ENCODE peak calls at places on chromosomes 7 and 10, in five cellular contexts. One of them, this sample, is unnamed.

GRCh38 chr10:31745612-31746376 is 182.8 kb downstream of the ARHGAP12 start:
- DNase-seq in fibroblast of mammary gland: peak; percentile 98
- DNase-seq in MM.1S: no peak
- DNase-seq in endodermal cell: no peak
- DNase-seq in aorta: no peak
- DNase-seq in this sample: no peak

GRCh38 chr10:110425684-110426293 is 71.9 kb upstream of the DUSP5 start:
- DNase-seq in aorta: peak; percentile 76
- DNase-seq in MM.1S: no peak
- DNase-seq in endodermal cell: no peak
- DNase-seq in fibroblast of mammary gland: peak; percentile 100
- DNase-seq in this sample: no peak

GRCh38 chr7:16479587-16479986 is 14.0 kb upstream of the SOSTDC1 start:
- DNase-seq in endodermal cell: no peak
- DNase-seq in MM.1S: no peak
- DNase-seq in aorta: no peak
- DNase-seq in fibroblast of mammary gland: peak; percentile 7
- DNase-seq in this sample: no peak

GRCh38 chr10:123013456-123014419 is 4.9 kb downstream of the ACADSB start:
- DNase-seq in fibroblast of mammary gland: peak; percentile 36
- DNase-seq in aorta: no peak
- DNase-seq in MM.1S: no peak
- DNase-seq in endodermal cell: no peak
- DNase-seq in this sample: no peak

GRCh38 chr10:119503821-119504220 is 38.7 kb downstream of the RGS10 start:
- DNase-seq in fibroblast of mammary gland: no peak
- DNase-seq in endodermal cell: no peak
- DNase-seq in aorta: no peak
- DNase-seq in MM.1S: no peak
- DNase-seq in this sample: no peak

GRCh38 chr7:120743128-120743527 is 114.8 kb downstream of the TSPAN12 start:
- DNase-seq in endodermal cell: no peak
- DNase-seq in aorta: no peak
- DNase-seq in MM.1S: no peak
- DNase-seq in fibroblast of mammary gland: no peak
- DNase-seq in this sample: no peak

GRCh38 chr7:105448181-105448580 is 59.5 kb upstream of the SRPK2 start:
- DNase-seq in fibroblast of mammary gland: no peak
- DNase-seq in endodermal cell: no peak
- DNase-seq in MM.1S: no peak
- DNase-seq in aorta: no peak
- DNase-seq in this sample: no peak

GRCh38 chr10:52623761-52624160 is 148.8 kb downstream of the MBL2 start:
- DNase-seq in fibroblast of mammary gland: no peak
- DNase-seq in MM.1S: no peak
- DNase-seq in aorta: no peak
- DNase-seq in endodermal cell: no peak
- DNase-seq in this sample: no peak

GRCh38 chr10:126133906-126134703 is 237.7 kb downstream of the FANK1 start:
- DNase-seq in MM.1S: no peak
- DNase-seq in endodermal cell: no peak
- DNase-seq in aorta: no peak
- DNase-seq in fibroblast of mammary gland: peak; percentile 83
- DNase-seq in this sample: no peak

GRCh38 chr7:25861704-25862253 is 290.2 kb upstream of the NFE2L3 start:
- DNase-seq in fibroblast of mammary gland: no peak
- DNase-seq in endodermal cell: no peak
- DNase-seq in aorta: no peak
- DNase-seq in MM.1S: no peak
- DNase-seq in this sample: no peak

GRCh38 chr7:100546868-100547800 is 8.1 kb downstream of the AGFG2 start:
- DNase-seq in endodermal cell: no peak
- DNase-seq in MM.1S: no peak
- DNase-seq in aorta: no peak
- DNase-seq in fibroblast of mammary gland: no peak
- DNase-seq in this sample: no peak

GRCh38 chr7:129667116-129667515 is 55.6 kb downstream of the NRF1 start:
- DNase-seq in endodermal cell: no peak
- DNase-seq in MM.1S: no peak
- DNase-seq in fibroblast of mammary gland: no peak
- DNase-seq in aorta: no peak
- DNase-seq in this sample: no peak

GRCh38 chr10:105068497-105068896 is 427.4 kb downstream of the SORCS3 start:
- DNase-seq in MM.1S: no peak
- DNase-seq in fibroblast of mammary gland: peak; percentile 34
- DNase-seq in endodermal cell: no peak
- DNase-seq in aorta: no peak
- DNase-seq in this sample: no peak

GRCh38 chr7:127137146-127137545 is 115.6 kb downstream of the GRM8 start:
- DNase-seq in aorta: no peak
- DNase-seq in fibroblast of mammary gland: no peak
- DNase-seq in endodermal cell: no peak
- DNase-seq in MM.1S: no peak
- DNase-seq in this sample: no peak

GRCh38 chr10:13528138-13528874 is 508 bp downstream of the BEND7 start:
- DNase-seq in endodermal cell: peak; percentile 73
- DNase-seq in MM.1S: no peak
- DNase-seq in fibroblast of mammary gland: no peak
- DNase-seq in aorta: no peak
- DNase-seq in this sample: no peak

GRCh38 chr10:48366261-48366660 is 59.8 kb downstream of the MAPK8 start:
- DNase-seq in MM.1S: no peak
- DNase-seq in aorta: no peak
- DNase-seq in endodermal cell: no peak
- DNase-seq in fibroblast of mammary gland: no peak
- DNase-seq in this sample: no peak

GRCh38 chr10:96587255-96588059 is 645 bp upstream of the TM9SF3 start:
- DNase-seq in MM.1S: peak; percentile 10
- DNase-seq in endodermal cell: no peak
- DNase-seq in fibroblast of mammary gland: peak; percentile 83
- DNase-seq in aorta: peak; percentile 90
- DNase-seq in this sample: peak; percentile 48

GRCh38 chr10:18233775-18234174 is 93.6 kb downstream of the CACNB2 start:
- DNase-seq in MM.1S: no peak
- DNase-seq in fibroblast of mammary gland: no peak
- DNase-seq in endodermal cell: peak; percentile 74
- DNase-seq in aorta: no peak
- DNase-seq in this sample: no peak

GRCh38 chr10:7409732-7410168 is 1.1 kb downstream of the SFMBT2 start:
- DNase-seq in MM.1S: peak; percentile 49
- DNase-seq in fibroblast of mammary gland: peak; percentile 4
- DNase-seq in endodermal cell: peak; percentile 58
- DNase-seq in aorta: no peak
- DNase-seq in this sample: no peak

GRCh38 chr7:28615091-28615490 is 202.8 kb downstream of the CREB5 start:
- DNase-seq in fibroblast of mammary gland: peak; percentile 16
- DNase-seq in aorta: no peak
- DNase-seq in endodermal cell: peak; percentile 82
- DNase-seq in MM.1S: no peak
- DNase-seq in this sample: no peak

GRCh38 chr10:13349776-13350274 is 1.7 kb upstream of the SEPHS1 start:
- DNase-seq in endodermal cell: peak; percentile 96
- DNase-seq in MM.1S: no peak
- DNase-seq in aorta: peak; percentile 79
- DNase-seq in fibroblast of mammary gland: peak; percentile 59
- DNase-seq in this sample: no peak

GRCh38 chr7:137574836-137575235 is 231.3 kb upstream of the PTN start:
- DNase-seq in MM.1S: no peak
- DNase-seq in endodermal cell: no peak
- DNase-seq in aorta: no peak
- DNase-seq in fibroblast of mammary gland: no peak
- DNase-seq in this sample: no peak

GRCh38 chr10:68992721-68993440 is 4.3 kb downstream of the KIFBP start:
- DNase-seq in endodermal cell: no peak
- DNase-seq in MM.1S: no peak
- DNase-seq in aorta: peak; percentile 84
- DNase-seq in fibroblast of mammary gland: peak; percentile 96
- DNase-seq in this sample: no peak

GRCh38 chr7:139023076-139023475 is 12.8 kb downstream of the ZC3HAV1L start:
- DNase-seq in MM.1S: no peak
- DNase-seq in aorta: no peak
- DNase-seq in fibroblast of mammary gland: no peak
- DNase-seq in endodermal cell: no peak
- DNase-seq in this sample: no peak

GRCh38 chr7:2802504-2803341 is 41.4 kb downstream of the GNA12 start:
- DNase-seq in endodermal cell: no peak
- DNase-seq in aorta: no peak
- DNase-seq in fibroblast of mammary gland: peak; percentile 55
- DNase-seq in MM.1S: no peak
- DNase-seq in this sample: no peak

GRCh38 chr7:77867208-77867915 is 68.8 kb downstream of the PHTF2 start:
- DNase-seq in fibroblast of mammary gland: no peak
- DNase-seq in MM.1S: no peak
- DNase-seq in aorta: no peak
- DNase-seq in endodermal cell: no peak
- DNase-seq in this sample: no peak

GRCh38 chr10:17061418-17061817 is 68.2 kb downstream of the CUBN start:
- DNase-seq in fibroblast of mammary gland: peak; percentile 95
- DNase-seq in aorta: no peak
- DNase-seq in MM.1S: no peak
- DNase-seq in endodermal cell: no peak
- DNase-seq in this sample: no peak

GRCh38 chr10:24255907-24256306 is 47.0 kb downstream of the KIAA1217 start:
- DNase-seq in MM.1S: no peak
- DNase-seq in fibroblast of mammary gland: no peak
- DNase-seq in endodermal cell: no peak
- DNase-seq in aorta: no peak
- DNase-seq in this sample: peak; percentile 16

GRCh38 chr10:118472961-118473675 is 122.3 kb downstream of the PRLHR start:
- DNase-seq in fibroblast of mammary gland: peak; percentile 20
- DNase-seq in endodermal cell: no peak
- DNase-seq in aorta: no peak
- DNase-seq in MM.1S: no peak
- DNase-seq in this sample: no peak

GRCh38 chr7:91295571-91295970 is 31.3 kb downstream of the FZD1 start:
- DNase-seq in endodermal cell: no peak
- DNase-seq in fibroblast of mammary gland: no peak
- DNase-seq in aorta: no peak
- DNase-seq in MM.1S: no peak
- DNase-seq in this sample: no peak
- H3K4me3 ChIP-seq in endodermal cell: no peak overlapping the region
- H3K4me3 ChIP-seq in fibroblast of mammary gland: no peak overlapping the region
- H3K4me3 ChIP-seq in aorta: no peak overlapping the region
- H3K4me3 ChIP-seq in MM.1S: no peak overlapping the region
- H3K4me3 ChIP-seq in this sample: no peak overlapping the region

GRCh38 chr7:84070770-84071169 is 123.8 kb downstream of the SEMA3A start:
- DNase-seq in fibroblast of mammary gland: no peak
- DNase-seq in endodermal cell: no peak
- DNase-seq in MM.1S: no peak
- DNase-seq in aorta: no peak
- DNase-seq in this sample: no peak

GRCh38 chr7:84073476-84073875 is 121.1 kb downstream of the SEMA3A start:
- DNase-seq in fibroblast of mammary gland: peak; percentile 51
- DNase-seq in aorta: no peak
- DNase-seq in endodermal cell: no peak
- DNase-seq in MM.1S: no peak
- DNase-seq in this sample: no peak

GRCh38 chr7:84069036-84069435 is 125.6 kb downstream of the SEMA3A start:
- DNase-seq in fibroblast of mammary gland: no peak
- DNase-seq in aorta: no peak
- DNase-seq in endodermal cell: no peak
- DNase-seq in MM.1S: no peak
- DNase-seq in this sample: no peak

GRCh38 chr7:84070101-84070500 is 124.5 kb downstream of the SEMA3A start:
- DNase-seq in endodermal cell: no peak
- DNase-seq in fibroblast of mammary gland: no peak
- DNase-seq in aorta: no peak
- DNase-seq in MM.1S: no peak
- DNase-seq in this sample: no peak
- H3K4me3 ChIP-seq in endodermal cell: no peak overlapping the region
- H3K4me3 ChIP-seq in fibroblast of mammary gland: no peak overlapping the region
- H3K4me3 ChIP-seq in aorta: no peak overlapping the region
- H3K4me3 ChIP-seq in MM.1S: no peak overlapping the region
- H3K4me3 ChIP-seq in this sample: no peak overlapping the region

GRCh38 chr10:90856964-90857634 is 740 bp downstream of the HTR7 start:
- DNase-seq in aorta: peak; percentile 73
- DNase-seq in fibroblast of mammary gland: no peak
- DNase-seq in MM.1S: no peak
- DNase-seq in endodermal cell: no peak
- DNase-seq in this sample: no peak
- H3K4me3 ChIP-seq in aorta: peak overlapping the region; percentile 85
- H3K4me3 ChIP-seq in fibroblast of mammary gland: peak overlapping the region; percentile 61
- H3K4me3 ChIP-seq in MM.1S: peak overlapping the region; percentile 55
- H3K4me3 ChIP-seq in endodermal cell: peak overlapping the region; percentile 77
- H3K4me3 ChIP-seq in this sample: no peak overlapping the region

GRCh38 chr7:79286181-79286580 is 167.3 kb downstream of the MAGI2 start:
- DNase-seq in fibroblast of mammary gland: no peak
- DNase-seq in aorta: no peak
- DNase-seq in MM.1S: no peak
- DNase-seq in endodermal cell: no peak
- DNase-seq in this sample: no peak

GRCh38 chr7:79282051-79282694 is 171.3 kb downstream of the MAGI2 start:
- DNase-seq in fibroblast of mammary gland: peak; percentile 83
- DNase-seq in aorta: no peak
- DNase-seq in endodermal cell: no peak
- DNase-seq in MM.1S: no peak
- DNase-seq in this sample: peak; percentile 9

GRCh38 chr7:79281406-79281805 is 172.1 kb downstream of the MAGI2 start:
- DNase-seq in endodermal cell: no peak
- DNase-seq in fibroblast of mammary gland: peak; percentile 13
- DNase-seq in MM.1S: no peak
- DNase-seq in aorta: no peak
- DNase-seq in this sample: no peak

GRCh38 chr7:79284226-79284625 is 169.2 kb downstream of the MAGI2 start:
- DNase-seq in endodermal cell: no peak
- DNase-seq in aorta: no peak
- DNase-seq in MM.1S: no peak
- DNase-seq in fibroblast of mammary gland: peak; percentile 38
- DNase-seq in this sample: no peak

DNA sequence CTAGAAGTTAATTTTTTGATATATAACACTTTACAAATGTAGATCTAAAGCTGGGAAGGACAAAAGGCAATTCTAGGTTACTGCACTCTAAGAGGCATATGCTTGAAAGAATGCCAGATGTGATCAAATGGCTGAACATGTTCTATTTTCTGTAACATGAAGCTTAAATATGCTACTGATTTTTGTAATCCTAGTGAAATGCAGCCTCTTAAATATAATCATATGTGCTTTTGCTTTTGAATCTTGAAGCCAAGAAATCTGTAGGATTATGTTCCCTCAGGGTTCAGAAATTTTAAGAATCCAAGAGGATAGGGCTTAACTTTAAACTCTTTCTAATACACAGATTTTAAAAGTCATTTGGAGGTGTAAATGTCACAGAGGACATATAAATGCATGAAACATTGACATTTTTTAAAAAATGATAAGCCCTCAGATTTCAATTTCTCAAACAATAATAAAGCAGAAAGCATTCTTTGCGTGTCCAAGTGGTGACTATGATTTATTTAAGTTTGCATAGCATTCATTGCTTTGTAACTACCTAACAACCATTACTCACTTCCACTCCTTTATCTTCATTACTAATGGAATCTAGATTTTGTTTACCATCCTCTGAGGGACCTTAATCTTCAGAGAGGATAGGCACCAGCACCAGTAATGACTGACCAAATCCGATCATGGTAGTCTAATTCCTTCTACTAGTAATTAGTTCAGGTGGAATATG is 170.4 kb downstream of the MAGI2 start:
- DNase-seq in fibroblast of mammary gland: peak; percentile 85
- DNase-seq in aorta: no peak
- DNase-seq in MM.1S: no peak
- DNase-seq in endodermal cell: no peak
- DNase-seq in this sample: no peak
- H3K4me3 ChIP-seq in fibroblast of mammary gland: no peak overlapping the region
- H3K4me3 ChIP-seq in aorta: no peak overlapping the region
- H3K4me3 ChIP-seq in MM.1S: no peak overlapping the region
- H3K4me3 ChIP-seq in endodermal cell: no peak overlapping the region
- H3K4me3 ChIP-seq in this sample: no peak overlapping the region

This sample was measured in Jurkat, Clone E6-1.